ENCODE peak calls at places on chromosomes 5 and 9, in six cellular contexts. O is PC-3, U is SK-N-SH, D is IMR-90, A is adipocyte, S is mesenchymal stem cell. H is an unnamed sample.

GRCh38 chr5:147188200-147189108 is 46.4 kb upstream of the STK32A start:
- DNase-seq in O (peak), U (peak), D (peak), A (peak), S (peak), H (peak)

GRCh38 chr5:95842955-95843544 is 20.5 kb upstream of the GLRX start:
- DNase-seq in O (peak), U (no peak), D (peak), A (peak), S (peak), H (no peak)

GRCh38 chr5:10315824-10316509 is 8.3 kb upstream of the CMBL start:
- DNase-seq in O (no peak), U (no peak), D (no peak), A (no peak), S (no peak), H (no peak)

GRCh38 chr9:32524558-32525461 is 1.2 kb downstream of the RIGI start:
- DNase-seq in O (peak), U (no peak), D (no peak), A (no peak), S (peak), H (no peak)

GRCh38 chr5:157390179-157390923 is 69.7 kb upstream of the NIPAL4 start:
- DNase-seq in O (peak), U (no peak), D (peak), A (peak), S (peak), H (no peak)

GRCh38 chr5:157708866-157709265 is 22.4 kb upstream of the THG1L start:
- DNase-seq in O (no peak), U (no peak), D (peak), A (peak), S (no peak), H (no peak)

GRCh38 chr5:173777669-173778068 is 110.5 kb upstream of the CPEB4 start:
- DNase-seq in O (no peak), U (no peak), D (no peak), A (no peak), S (no peak), H (no peak)

GRCh38 chr5:56979968-56980367 is 28.0 kb upstream of the MIER3 start:
- DNase-seq in O (no peak), U (no peak), D (no peak), A (no peak), S (no peak), H (no peak)

GRCh38 chr5:179262126-179262920 is 82.9 kb downstream of the ADAMTS2 start:
- DNase-seq in O (no peak), U (peak), D (no peak), A (no peak), S (no peak), H (no peak)

GRCh38 chr5:756865-757345 is 27.6 kb downstream of the ZDHHC11B start:
- DNase-seq in O (no peak), U (peak), D (no peak), A (no peak), S (peak), H (no peak)

GRCh38 chr5:63213256-63213655 is 634.6 kb downstream of the LRRC70 start:
- DNase-seq in O (no peak), U (no peak), D (no peak), A (no peak), S (no peak), H (no peak)

GRCh38 chr5:112772095-112772494 is 34.4 kb downstream of the APC start:
- DNase-seq in O (no peak), U (no peak), D (peak), A (no peak), S (no peak), H (no peak)

GRCh38 chr5:179478624-179479023 is 71.7 kb upstream of the RUFY1 start:
- DNase-seq in O (no peak), U (no peak), D (no peak), A (no peak), S (no peak), H (no peak)

GRCh38 chr5:33364406-33364805 is 76.4 kb upstream of the TARS1 start:
- DNase-seq in O (no peak), U (no peak), D (no peak), A (no peak), S (peak), H (no peak)

GRCh38 chr9:128807827-128808226 is 10.5 kb upstream of the ENDOG start:
- DNase-seq in O (no peak), U (no peak), D (no peak), A (no peak), S (no peak), H (no peak)

GRCh38 chr5:145568581-145568980 is 266.6 kb downstream of the PRELID2 start:
- DNase-seq in O (peak), U (no peak), D (peak), A (peak), S (no peak), H (no peak)

GRCh38 chr9:134059661-134060395 is 8.0 kb downstream of the BRD3 start:
- DNase-seq in O (no peak), U (peak), D (no peak), A (no peak), S (no peak), H (no peak)

GRCh38 chr5:81971086-81971693 is 633 bp upstream of the ATG10 start:
- DNase-seq in O (no peak), U (peak), D (peak), A (peak), S (peak), H (no peak)

GRCh38 chr9:100411472-100412270 is 15.3 kb upstream of the MSANTD3 start:
- DNase-seq in O (peak), U (peak), D (peak), A (peak), S (peak), H (peak)

GRCh38 chr5:107359916-107360234 is 310.9 kb downstream of the EFNA5 start:
- DNase-seq in O (no peak), U (no peak), D (no peak), A (no peak), S (no peak), H (no peak)

GRCh38 chr9:110048473-110048975 is 159.4 kb downstream of the C9orf152 start:
- DNase-seq in O (peak), U (peak), D (peak), A (peak), S (peak), H (peak)

GRCh38 chr9:86978986-86979385 is 31.7 kb upstream of the GAS1 start:
- DNase-seq in O (no peak), U (no peak), D (peak), A (peak), S (no peak), H (no peak)

GRCh38 chr5:108046955-108047670 is 334.8 kb downstream of the FBXL17 start:
- DNase-seq in O (no peak), U (no peak), D (no peak), A (no peak), S (no peak), H (no peak)

GRCh38 chr5:52776116-52776515 is 11.6 kb upstream of the ITGA1 start:
- DNase-seq in O (no peak), U (no peak), D (no peak), A (no peak), S (no peak), H (no peak)

GRCh38 chr9:92384373-92384772 is 20.0 kb downstream of the OGN start:
- DNase-seq in O (peak), U (no peak), D (peak), A (peak), S (no peak), H (no peak)

GRCh38 chr9:69176446-69177135 is 2.5 kb downstream of the TJP2 start:
- DNase-seq in O (no peak), U (no peak), D (no peak), A (no peak), S (no peak), H (no peak)

GRCh38 chr9:133342570-133342969 is 5.4 kb downstream of the MED22 start:
- DNase-seq in O (no peak), U (peak), D (no peak), A (no peak), S (no peak), H (no peak)

GRCh38 chr5:81750308-81751008 is 439 bp downstream of the SSBP2 start:
- DNase-seq in O (no peak), U (peak), D (no peak), A (peak), S (no peak), H (no peak)

GRCh38 chr5:98827161-98827560 is 53.7 kb downstream of the RGMB start:
- DNase-seq in O (peak), U (peak), D (peak), A (peak), S (peak), H (peak)

GRCh38 chr5:111463304-111463703 is 49.0 kb downstream of the STARD4 start:
- DNase-seq in O (no peak), U (no peak), D (no peak), A (no peak), S (no peak), H (no peak)

GRCh38 chr9:134912126-134912840 is 5.4 kb downstream of the FCN1 start:
- DNase-seq in O (no peak), U (peak), D (no peak), A (no peak), S (no peak), H (no peak)

GRCh38 chr5:27474054-27474323 is 435.6 kb upstream of the CDH9 start:
- DNase-seq in O (no peak), U (no peak), D (no peak), A (no peak), S (peak), H (no peak)
- H3K9ac ChIP-seq in O (no peak), U (no peak), D (no peak), A (peak), S (peak), H (no peak)

GRCh38 chr5:151248651-151249050 is 4.3 kb upstream of the GM2A start:
- DNase-seq in O (no peak), U (no peak), D (no peak), A (no peak), S (no peak), H (no peak)

GRCh38 chr5:151251001-151251551 is 1.9 kb upstream of the GM2A start:
- DNase-seq in O (no peak), U (no peak), D (no peak), A (no peak), S (no peak), H (no peak)

GRCh38 chr5:151249280-151249679 is 3.7 kb upstream of the GM2A start:
- DNase-seq in O (no peak), U (no peak), D (no peak), A (no peak), S (no peak), H (no peak)

GRCh38 chr5:151251621-151252020 is 1.4 kb upstream of the GM2A start:
- DNase-seq in O (no peak), U (no peak), D (no peak), A (no peak), S (no peak), H (no peak)

GRCh38 chr5:151250346-151251000 is 2.5 kb upstream of the GM2A start:
- DNase-seq in O (no peak), U (no peak), D (no peak), A (no peak), S (no peak), H (no peak)
- H3K9ac ChIP-seq in O (no peak), U (no peak), D (no peak), A (no peak), S (no peak), H (no peak)

DNA sequence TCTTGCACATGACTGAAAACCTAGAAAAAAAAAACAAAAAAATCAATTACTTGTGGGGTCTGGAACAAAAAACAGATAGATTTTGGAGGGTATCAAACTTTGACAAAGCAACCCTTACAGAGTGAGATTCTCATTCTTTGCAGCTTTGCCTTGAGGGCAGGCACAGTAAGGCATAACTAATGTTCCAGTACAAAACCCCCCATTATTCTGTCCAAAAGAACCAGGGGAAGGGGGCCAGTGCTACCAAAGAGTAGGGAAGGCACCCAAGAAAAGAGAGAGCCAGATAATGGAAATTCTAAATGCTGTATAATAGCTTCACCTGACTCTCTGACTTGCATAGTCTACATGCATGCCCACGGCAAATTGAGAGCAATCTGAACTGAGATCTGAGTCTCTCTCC is 12.9 kb downstream of the POLK start:
- DNase-seq in O (no peak), U (no peak), D (no peak), A (no peak), S (no peak), H (no peak)
- H3K9ac ChIP-seq in O (no peak), U (no peak), D (no peak), A (no peak), S (no peak), H (no peak)

GRCh38 chr9:114282507-114282906 is 40.4 kb upstream of the ORM1 start:
- DNase-seq in O (no peak), U (no peak), D (no peak), A (no peak), S (no peak), H (no peak)
- H3K9ac ChIP-seq in O (no peak), U (no peak), D (no peak), A (no peak), S (peak), H (peak)

GRCh38 chr5:160311491-160312138 is 749 bp downstream of the CCNJL start:
- DNase-seq in O (no peak), U (no peak), D (no peak), A (peak), S (peak), H (no peak)
- H3K9ac ChIP-seq in O (peak), U (peak), D (peak), A (no peak), S (no peak), H (peak)

GRCh38 chr5:136132087-136132486 is 558 bp upstream of the SMAD5 start:
- DNase-seq in O (no peak), U (peak), D (no peak), A (no peak), S (no peak), H (no peak)

GRCh38 chr5:136133416-136134383 is 1.1 kb downstream of the SMAD5 start:
- DNase-seq in O (peak), U (peak), D (peak), A (peak), S (peak), H (no peak)

GRCh38 chr5:136135536-136135935 is 2.9 kb downstream of the SMAD5 start:
- DNase-seq in O (no peak), U (no peak), D (peak), A (peak), S (no peak), H (no peak)

GRCh38 chr5:136132557-136133415 is at the start of gene SMAD5:
- DNase-seq in O (peak), U (peak), D (peak), A (peak), S (peak), H (peak)

DNA sequence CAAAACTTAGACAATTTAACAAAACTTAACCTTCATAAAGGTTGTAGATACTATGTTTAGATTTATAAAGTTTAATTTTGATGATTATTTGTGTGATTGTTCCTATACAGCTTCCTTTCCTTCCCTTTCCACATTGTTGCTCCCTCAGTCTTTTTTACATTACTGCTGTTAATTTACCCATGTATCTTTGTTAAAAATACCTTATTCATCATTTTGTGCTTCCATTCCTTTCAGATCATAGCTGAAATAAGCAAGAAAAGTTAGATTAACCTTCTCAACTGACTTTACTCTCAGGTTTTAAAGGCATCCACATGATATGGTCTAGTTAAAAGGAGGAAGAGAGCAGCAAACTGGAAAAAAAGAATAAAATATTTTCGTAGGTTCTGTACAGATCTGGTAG is 2.0 kb downstream of the SMAD5 start:
- DNase-seq in O (no peak), U (no peak), D (no peak), A (no peak), S (no peak), H (no peak)
- H3K9ac ChIP-seq in O (peak), U (peak), D (no peak), A (peak), S (peak), H (no peak)

DNA sequence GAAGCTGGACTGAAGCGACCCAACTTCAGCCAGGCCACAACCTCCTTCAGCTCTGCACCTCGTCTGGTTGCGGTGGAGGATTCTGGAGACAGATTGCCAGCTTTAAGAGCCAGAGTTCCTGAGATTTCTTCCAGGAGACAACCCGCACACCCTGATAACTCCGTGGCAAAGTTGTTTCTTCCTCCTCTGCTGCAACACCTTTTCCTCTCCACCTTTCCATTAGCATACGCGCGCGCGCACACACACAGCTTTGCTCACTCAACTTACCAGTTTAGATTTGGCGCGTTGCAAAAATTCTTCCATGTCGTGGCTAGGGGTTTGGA is 292 bp downstream of the PRUNE2 start:
- DNase-seq in O (no peak), U (no peak), D (no peak), A (peak), S (no peak), H (no peak)
- H3K9ac ChIP-seq in O (no peak), U (no peak), D (peak), A (peak), S (peak), H (peak)